ENCODE peak calls at places on chromosomes 3 and 15, in five cellular contexts. B is HS-5; H is effector CD4-positive, alpha-beta T cell; M is non-pigmented ciliary epithelial cell; Z is glutamatergic neuron. T is an unnamed sample.
A peak's percentile ranks its signal among the peaks of the same experiment; 100 is the strongest.

GRCh38 chr3:37945803-37946530 is 44.6 kb upstream of the VILL start:
- DNase-seq in B (no peak), H (no peak), Z (no peak), M (no peak), T (no peak)

GRCh38 chr3:32401541-32402052 is 9.9 kb downstream of the CMTM7 start:
- DNase-seq in B (no peak), Z (peak; percentile 91), M (no peak), H (peak; percentile 48), T (peak; percentile 77)

GRCh38 chr3:139888561-139889140 is 46.3 kb upstream of the CLSTN2 start:
- DNase-seq in Z (no peak), M (no peak), B (no peak), H (no peak), T (no peak)

GRCh38 chr15:67198157-67198754 is 56.2 kb downstream of the AAGAB start:
- DNase-seq in B (no peak), Z (no peak), M (no peak), H (no peak), T (no peak)

GRCh38 chr3:42795621-42796181 is 8.6 kb downstream of the HIGD1A start:
- DNase-seq in M (no peak), B (no peak), H (no peak), Z (no peak), T (no peak)

GRCh38 chr3:137852511-137852910 is 88.4 kb downstream of the SOX14 start:
- DNase-seq in M (no peak), H (no peak), Z (no peak), B (no peak), T (no peak)

GRCh38 chr3:113747719-113748046 is 848 bp downstream of the ATP6V1A start:
- DNase-seq in M (no peak), Z (no peak), H (no peak), B (no peak), T (no peak)

GRCh38 chr15:32656091-32656860 is 14.8 kb downstream of the SCG5 start:
- DNase-seq in M (no peak), B (no peak), H (no peak), Z (no peak), T (peak; percentile 41)

GRCh38 chr3:123552095-123552714 is 32.6 kb downstream of the HACD2 start:
- DNase-seq in B (no peak), M (no peak), H (no peak), Z (no peak), T (no peak)

GRCh38 chr3:176663819-176664218 is 533.5 kb downstream of the TBL1XR1 start:
- DNase-seq in H (no peak), Z (no peak), B (peak; percentile 63), M (peak; percentile 54), T (peak; percentile 32)

GRCh38 chr15:100596792-100597191 is 5.2 kb downstream of the LINS1 start:
- DNase-seq in B (no peak), H (peak; percentile 81), Z (no peak), M (no peak), T (no peak)

GRCh38 chr15:95300958-95301357 is 1029.5 kb upstream of the NR2F2 start:
- DNase-seq in M (no peak), B (peak; percentile 28), H (no peak), Z (no peak), T (no peak)

GRCh38 chr15:47997712-47998111 is 123.1 kb upstream of the SLC24A5 start:
- DNase-seq in M (no peak), Z (no peak), H (no peak), B (no peak), T (no peak)

GRCh38 chr15:43238691-43239131 is 17.9 kb upstream of the EPB42 start:
- DNase-seq in H (no peak), Z (no peak), B (no peak), M (no peak), T (no peak)

GRCh38 chr3:42117175-42118008 is 26.2 kb downstream of the TRAK1 start:
- DNase-seq in M (peak; percentile 48), Z (peak; percentile 53), B (no peak), H (no peak), T (peak; percentile 31)

GRCh38 chr15:50890751-50891150 is 17.7 kb upstream of the AP4E1 start:
- DNase-seq in H (no peak), Z (no peak), M (no peak), B (no peak), T (no peak)

GRCh38 chr15:92677998-92678397 is 22.4 kb upstream of the FAM174B start:
- DNase-seq in H (no peak), M (no peak), B (no peak), Z (no peak), T (no peak)

GRCh38 chr15:99100245-99101173 is 4.4 kb upstream of the SYNM start:
- DNase-seq in M (no peak), H (peak; percentile 10), B (peak; percentile 16), Z (peak; percentile 94), T (peak; percentile 84)

GRCh38 chr15:100544946-100545345 is 16.2 kb upstream of the CERS3 start:
- DNase-seq in H (no peak), M (no peak), B (no peak), Z (no peak), T (no peak)